ENCODE peak calls at places on chromosomes 2 and 18, in nine cellular contexts. One of them, this sample, is unnamed.

GRCh38 chr2:16407358-16407757 is 258.3 kb downstream of the CYRIA start:
- DNase-seq in kidney epithelial cell: no peak
- DNase-seq in A549: no peak
- DNase-seq in foreskin fibroblast: no peak
- DNase-seq in GM12865: no peak
- DNase-seq in choroid plexus epithelial cell: no peak
- DNase-seq in HFF-Myc: no peak
- DNase-seq in cardiac fibroblast: no peak
- DNase-seq in fibroblast of the aortic adventitia: no peak
- DNase-seq in this sample: no peak

GRCh38 chr2:188978291-188979081 is 4.3 kb downstream of the COL3A1 start:
- DNase-seq in kidney epithelial cell: peak; percentile 59
- DNase-seq in A549: no peak
- DNase-seq in foreskin fibroblast: peak; percentile 83
- DNase-seq in GM12865: peak; percentile 44
- DNase-seq in choroid plexus epithelial cell: peak; percentile 89
- DNase-seq in HFF-Myc: no peak
- DNase-seq in cardiac fibroblast: peak; percentile 88
- DNase-seq in fibroblast of the aortic adventitia: peak; percentile 98
- DNase-seq in this sample: peak; percentile 28

GRCh38 chr2:236583621-236584203 is 14.1 kb downstream of the ACKR3 start:
- DNase-seq in kidney epithelial cell: no peak
- DNase-seq in A549: no peak
- DNase-seq in foreskin fibroblast: no peak
- DNase-seq in GM12865: no peak
- DNase-seq in choroid plexus epithelial cell: no peak
- DNase-seq in HFF-Myc: no peak
- DNase-seq in cardiac fibroblast: no peak
- DNase-seq in fibroblast of the aortic adventitia: no peak
- DNase-seq in this sample: no peak

GRCh38 chr18:58541137-58541788 is 87.6 kb downstream of the ALPK2 start:
- DNase-seq in kidney epithelial cell: no peak
- DNase-seq in A549: no peak
- DNase-seq in foreskin fibroblast: peak; percentile 21
- DNase-seq in GM12865: peak; percentile 92
- DNase-seq in choroid plexus epithelial cell: peak; percentile 65
- DNase-seq in HFF-Myc: peak; percentile 9
- DNase-seq in cardiac fibroblast: peak; percentile 44
- DNase-seq in fibroblast of the aortic adventitia: no peak
- DNase-seq in this sample: peak; percentile 61

GRCh38 chr2:239409976-239410375 is 9.2 kb upstream of the HDAC4 start:
- DNase-seq in kidney epithelial cell: no peak
- DNase-seq in A549: no peak
- DNase-seq in foreskin fibroblast: no peak
- DNase-seq in GM12865: no peak
- DNase-seq in choroid plexus epithelial cell: no peak
- DNase-seq in HFF-Myc: no peak
- DNase-seq in cardiac fibroblast: no peak
- DNase-seq in fibroblast of the aortic adventitia: no peak
- DNase-seq in this sample: no peak

GRCh38 chr18:26458526-26459232 is 89.7 kb downstream of the KCTD1 start:
- DNase-seq in kidney epithelial cell: no peak
- DNase-seq in A549: no peak
- DNase-seq in foreskin fibroblast: peak; percentile 68
- DNase-seq in GM12865: peak; percentile 82
- DNase-seq in choroid plexus epithelial cell: no peak
- DNase-seq in HFF-Myc: no peak
- DNase-seq in cardiac fibroblast: peak; percentile 71
- DNase-seq in fibroblast of the aortic adventitia: peak; percentile 10
- DNase-seq in this sample: peak; percentile 73

GRCh38 chr2:148201075-148202004 is 180.4 kb downstream of the MBD5 start:
- DNase-seq in kidney epithelial cell: no peak
- DNase-seq in A549: peak; percentile 9
- DNase-seq in foreskin fibroblast: peak; percentile 56
- DNase-seq in GM12865: peak; percentile 75
- DNase-seq in choroid plexus epithelial cell: peak; percentile 68
- DNase-seq in HFF-Myc: peak; percentile 5
- DNase-seq in cardiac fibroblast: peak; percentile 69
- DNase-seq in fibroblast of the aortic adventitia: peak; percentile 16
- DNase-seq in this sample: peak; percentile 70

GRCh38 chr18:49368876-49369440 is 91.5 kb downstream of the DYM start:
- DNase-seq in kidney epithelial cell: no peak
- DNase-seq in A549: no peak
- DNase-seq in foreskin fibroblast: no peak
- DNase-seq in GM12865: no peak
- DNase-seq in choroid plexus epithelial cell: peak; percentile 73
- DNase-seq in HFF-Myc: no peak
- DNase-seq in cardiac fibroblast: no peak
- DNase-seq in fibroblast of the aortic adventitia: peak; percentile 34
- DNase-seq in this sample: peak; percentile 29

GRCh38 chr2:239400000-239400831 is 604 bp downstream of the HDAC4 start:
- DNase-seq in kidney epithelial cell: no peak
- DNase-seq in A549: peak; percentile 7
- DNase-seq in foreskin fibroblast: peak; percentile 40
- DNase-seq in GM12865: peak; percentile 22
- DNase-seq in choroid plexus epithelial cell: peak; percentile 24
- DNase-seq in HFF-Myc: no peak
- DNase-seq in cardiac fibroblast: no peak
- DNase-seq in fibroblast of the aortic adventitia: no peak
- DNase-seq in this sample: peak; percentile 39

DNA sequence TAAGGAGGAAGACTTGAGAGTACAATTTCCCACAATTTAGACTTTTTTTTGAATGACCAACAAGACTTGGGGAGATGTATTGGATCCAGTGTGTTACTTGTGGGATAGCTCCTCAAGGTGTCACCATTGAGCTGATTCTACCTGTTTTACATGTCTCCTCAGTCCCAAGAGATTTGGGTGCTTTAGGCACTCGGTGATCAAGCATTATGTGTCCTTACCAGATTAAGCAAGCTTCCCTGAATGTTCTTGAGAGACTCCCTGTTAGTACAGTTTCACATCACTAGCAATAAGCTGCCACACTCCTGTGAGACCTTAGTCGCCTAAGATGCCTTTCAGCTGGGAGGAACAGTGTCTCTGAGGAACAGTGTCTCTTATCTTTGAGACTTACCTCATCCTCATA is 384.3 kb upstream of the SYT4 start:
- DNase-seq in kidney epithelial cell: peak; percentile 56
- DNase-seq in A549: no peak
- DNase-seq in foreskin fibroblast: peak; percentile 85
- DNase-seq in GM12865: peak; percentile 58
- DNase-seq in choroid plexus epithelial cell: peak; percentile 91
- DNase-seq in HFF-Myc: peak; percentile 56
- DNase-seq in cardiac fibroblast: peak; percentile 90
- DNase-seq in fibroblast of the aortic adventitia: peak; percentile 74
- DNase-seq in this sample: peak; percentile 91
- TF ChIP-seq CTCF in kidney epithelial cell: peak; percentile 58
- TF ChIP-seq CTCF in A549: no peak
- TF ChIP-seq CTCF in foreskin fibroblast: peak; percentile 39
- TF ChIP-seq CTCF in GM12865: peak; percentile 45
- TF ChIP-seq CTCF in choroid plexus epithelial cell: peak; percentile 71
- TF ChIP-seq CTCF in HFF-Myc: peak; percentile 52
- TF ChIP-seq CTCF in cardiac fibroblast: peak; percentile 48
- TF ChIP-seq CTCF in fibroblast of the aortic adventitia: peak; percentile 46
- TF ChIP-seq CTCF in this sample: peak; percentile 73

GRCh38 chr18:22667158-22667557 is 249.4 kb upstream of the CTAGE1 start:
- DNase-seq in kidney epithelial cell: no peak
- DNase-seq in A549: no peak
- DNase-seq in foreskin fibroblast: no peak
- DNase-seq in GM12865: no peak
- DNase-seq in choroid plexus epithelial cell: no peak
- DNase-seq in HFF-Myc: no peak
- DNase-seq in cardiac fibroblast: no peak
- DNase-seq in fibroblast of the aortic adventitia: no peak
- DNase-seq in this sample: no peak

GRCh38 chr18:22667616-22668422 is 250.1 kb upstream of the CTAGE1 start:
- DNase-seq in kidney epithelial cell: peak; percentile 39
- DNase-seq in A549: peak; percentile 5
- DNase-seq in foreskin fibroblast: peak; percentile 87
- DNase-seq in GM12865: peak; percentile 36
- DNase-seq in choroid plexus epithelial cell: peak; percentile 94
- DNase-seq in HFF-Myc: peak; percentile 46
- DNase-seq in cardiac fibroblast: peak; percentile 95
- DNase-seq in fibroblast of the aortic adventitia: peak; percentile 99
- DNase-seq in this sample: peak; percentile 54

GRCh38 chr18:22666411-22666940 is 248.8 kb upstream of the CTAGE1 start:
- DNase-seq in kidney epithelial cell: no peak
- DNase-seq in A549: no peak
- DNase-seq in foreskin fibroblast: no peak
- DNase-seq in GM12865: no peak
- DNase-seq in choroid plexus epithelial cell: no peak
- DNase-seq in HFF-Myc: no peak
- DNase-seq in cardiac fibroblast: no peak
- DNase-seq in fibroblast of the aortic adventitia: no peak
- DNase-seq in this sample: no peak

GRCh38 chr18:22658318-22658717 is 240.6 kb upstream of the CTAGE1 start:
- DNase-seq in kidney epithelial cell: no peak
- DNase-seq in A549: no peak
- DNase-seq in foreskin fibroblast: no peak
- DNase-seq in GM12865: no peak
- DNase-seq in choroid plexus epithelial cell: no peak
- DNase-seq in HFF-Myc: no peak
- DNase-seq in cardiac fibroblast: no peak
- DNase-seq in fibroblast of the aortic adventitia: no peak
- DNase-seq in this sample: no peak

DNA sequence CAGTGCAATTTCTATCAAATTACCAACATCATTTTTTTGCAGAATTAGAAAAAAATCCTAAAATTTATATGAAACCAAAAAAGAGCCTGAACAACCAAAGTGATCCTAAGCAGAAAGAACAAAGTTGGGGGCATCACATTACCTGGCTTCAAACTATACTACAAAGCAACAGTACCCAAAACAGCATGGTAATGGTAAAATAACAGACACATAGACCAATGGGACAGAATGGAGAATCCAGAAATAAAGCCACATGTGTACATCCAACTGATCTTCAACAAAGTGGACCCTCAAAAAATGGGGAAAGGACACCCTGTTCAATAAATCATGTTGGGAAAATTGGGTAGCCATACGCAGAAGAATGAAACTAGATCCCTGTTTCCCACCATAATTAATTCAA is 245.7 kb upstream of the CTAGE1 start:
- DNase-seq in kidney epithelial cell: no peak
- DNase-seq in A549: no peak
- DNase-seq in foreskin fibroblast: no peak
- DNase-seq in GM12865: no peak
- DNase-seq in choroid plexus epithelial cell: no peak
- DNase-seq in HFF-Myc: no peak
- DNase-seq in cardiac fibroblast: no peak
- DNase-seq in fibroblast of the aortic adventitia: no peak
- DNase-seq in this sample: no peak
- H3K4me3 ChIP-seq in kidney epithelial cell: no peak overlapping the region
- H3K4me3 ChIP-seq in A549: no peak overlapping the region
- H3K4me3 ChIP-seq in foreskin fibroblast: no peak overlapping the region
- H3K4me3 ChIP-seq in GM12865: no peak overlapping the region
- H3K4me3 ChIP-seq in choroid plexus epithelial cell: no peak overlapping the region
- H3K4me3 ChIP-seq in HFF-Myc: no peak overlapping the region
- H3K4me3 ChIP-seq in cardiac fibroblast: no peak overlapping the region
- H3K4me3 ChIP-seq in fibroblast of the aortic adventitia: no peak overlapping the region
- H3K4me3 ChIP-seq in this sample: no peak overlapping the region

DNA sequence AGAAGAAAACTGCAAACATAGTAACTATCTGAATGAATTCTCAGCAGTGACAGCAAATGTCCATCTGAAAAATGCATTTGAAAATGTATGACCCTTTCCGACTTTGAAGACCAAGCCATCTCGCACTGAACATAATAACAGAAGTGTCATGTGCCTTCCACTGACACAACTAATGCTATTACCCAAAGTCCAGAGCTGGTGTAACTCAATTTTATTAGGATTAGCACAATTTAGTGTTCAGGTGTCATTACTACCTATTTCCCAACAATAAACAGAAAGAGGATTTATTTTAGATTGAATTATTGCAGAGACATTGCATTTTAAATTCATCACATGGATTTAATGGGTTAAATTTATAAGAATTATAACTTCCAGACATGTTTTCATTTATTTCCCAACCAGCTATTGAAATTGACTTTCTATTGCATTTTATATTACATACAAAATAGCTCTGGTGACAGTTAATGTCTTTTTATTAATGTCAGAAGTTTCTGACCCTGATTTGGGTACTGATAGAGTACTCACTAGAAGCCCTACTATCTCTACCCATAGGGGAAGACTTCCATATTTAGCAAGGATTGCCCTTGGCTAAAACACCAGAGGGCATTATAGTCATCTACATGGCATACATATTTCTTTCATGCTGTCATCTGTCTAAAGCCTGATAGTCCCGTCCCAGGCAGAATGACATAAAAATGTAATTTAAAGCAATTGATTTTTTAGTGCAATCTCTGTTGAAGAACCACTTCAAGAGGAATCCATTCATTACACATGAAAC is 7.0 kb upstream of the STK39 start:
- DNase-seq in kidney epithelial cell: no peak
- DNase-seq in A549: no peak
- DNase-seq in foreskin fibroblast: peak; percentile 76
- DNase-seq in GM12865: no peak
- DNase-seq in choroid plexus epithelial cell: peak; percentile 38
- DNase-seq in HFF-Myc: no peak
- DNase-seq in cardiac fibroblast: peak; percentile 58
- DNase-seq in fibroblast of the aortic adventitia: peak; percentile 18
- DNase-seq in this sample: peak; percentile 54
- TF ChIP-seq CTCF in kidney epithelial cell: no peak
- TF ChIP-seq CTCF in A549: no peak
- TF ChIP-seq CTCF in foreskin fibroblast: no peak
- TF ChIP-seq CTCF in GM12865: no peak
- TF ChIP-seq CTCF in choroid plexus epithelial cell: no peak
- TF ChIP-seq CTCF in HFF-Myc: no peak
- TF ChIP-seq CTCF in cardiac fibroblast: peak; percentile 12
- TF ChIP-seq CTCF in fibroblast of the aortic adventitia: peak; percentile 7
- TF ChIP-seq CTCF in this sample: no peak

GRCh38 chr2:167579826-167580225 is 667.6 kb downstream of the STK39 start:
- DNase-seq in kidney epithelial cell: no peak
- DNase-seq in A549: no peak
- DNase-seq in foreskin fibroblast: peak; percentile 4
- DNase-seq in GM12865: no peak
- DNase-seq in choroid plexus epithelial cell: peak; percentile 26
- DNase-seq in HFF-Myc: no peak
- DNase-seq in cardiac fibroblast: no peak
- DNase-seq in fibroblast of the aortic adventitia: no peak
- DNase-seq in this sample: no peak

GRCh38 chr2:167582619-167583018 is 664.8 kb downstream of the STK39 start:
- DNase-seq in kidney epithelial cell: no peak
- DNase-seq in A549: no peak
- DNase-seq in foreskin fibroblast: peak; percentile 22
- DNase-seq in GM12865: no peak
- DNase-seq in choroid plexus epithelial cell: peak; percentile 7
- DNase-seq in HFF-Myc: no peak
- DNase-seq in cardiac fibroblast: no peak
- DNase-seq in fibroblast of the aortic adventitia: no peak
- DNase-seq in this sample: no peak

DNA sequence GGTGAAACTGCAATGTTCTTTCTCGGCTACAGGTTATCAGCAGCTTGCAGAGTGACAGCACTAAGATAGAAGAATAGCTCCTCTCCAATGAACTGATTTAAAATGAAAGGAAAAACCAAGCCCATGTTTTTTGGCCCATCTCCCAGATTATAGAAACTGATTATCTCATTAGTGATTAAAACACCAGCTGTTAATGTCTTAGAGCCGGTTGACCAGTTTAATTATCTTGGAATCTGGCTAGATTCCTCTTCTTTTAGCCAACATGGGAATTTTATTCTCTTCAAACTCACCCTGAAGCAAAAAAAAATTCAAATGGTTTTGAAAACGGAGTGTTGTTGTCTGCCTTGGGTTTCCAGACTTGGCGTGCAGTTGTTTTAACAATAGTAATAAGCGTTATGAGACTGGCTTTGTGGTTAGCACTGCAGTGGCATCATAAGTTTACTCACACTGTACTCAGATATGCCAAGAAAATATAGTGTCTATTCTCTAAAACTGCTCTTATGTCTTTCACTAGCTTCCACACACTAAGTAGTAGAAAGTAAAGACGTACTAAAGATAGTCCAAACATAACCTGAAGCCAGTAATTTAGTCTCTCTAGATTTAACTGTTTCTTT is 665.3 kb downstream of the STK39 start:
- DNase-seq in kidney epithelial cell: no peak
- DNase-seq in A549: no peak
- DNase-seq in foreskin fibroblast: peak; percentile 50
- DNase-seq in GM12865: no peak
- DNase-seq in choroid plexus epithelial cell: peak; percentile 43
- DNase-seq in HFF-Myc: no peak
- DNase-seq in cardiac fibroblast: peak; percentile 42
- DNase-seq in fibroblast of the aortic adventitia: no peak
- DNase-seq in this sample: peak; percentile 4
- H3K4me3 ChIP-seq in kidney epithelial cell: no peak overlapping the region
- H3K4me3 ChIP-seq in A549: no peak overlapping the region
- H3K4me3 ChIP-seq in foreskin fibroblast: no peak overlapping the region
- H3K4me3 ChIP-seq in GM12865: no peak overlapping the region
- H3K4me3 ChIP-seq in choroid plexus epithelial cell: peak overlapping the region; percentile 30
- H3K4me3 ChIP-seq in HFF-Myc: no peak overlapping the region
- H3K4me3 ChIP-seq in cardiac fibroblast: no peak overlapping the region
- H3K4me3 ChIP-seq in fibroblast of the aortic adventitia: no peak overlapping the region
- H3K4me3 ChIP-seq in this sample: no peak overlapping the region

This sample was measured in epithelial cell of esophagus.